ENCODE peak calls at places on chromosomes 1 and 21, in four cellular contexts. V, I, K and A are unnamed samples.

GRCh38 chr1:167651161-167651693 is 21.2 kb downstream of the RCSD1 start:
- DNase-seq in V (no peak), I (no peak), K (no peak), A (no peak)

GRCh38 chr21:14901482-14901958 is 163.3 kb downstream of the NRIP1 start:
- DNase-seq in V (no peak), I (no peak), K (no peak), A (no peak)

GRCh38 chr1:32470991-32471694 is 6.3 kb downstream of the ZBTB8B start:
- DNase-seq in V (no peak), I (no peak), K (no peak), A (peak; percentile 56)

GRCh38 chr1:159011701-159012100 is 2.0 kb downstream of the IFI16 start:
- DNase-seq in V (no peak), I (no peak), K (no peak), A (no peak)

GRCh38 chr1:161869291-161869690 is 103.2 kb downstream of the ATF6 start:
- DNase-seq in V (no peak), I (no peak), K (no peak), A (no peak)

GRCh38 chr1:230222678-230223077 is 155.6 kb downstream of the GALNT2 start:
- DNase-seq in V (no peak), I (no peak), K (no peak), A (no peak)

GRCh38 chr1:112935474-112936289 is 20.3 kb downstream of the SLC16A1 start:
- DNase-seq in V (no peak), I (no peak), K (no peak), A (no peak)

GRCh38 chr1:176560681-176561080 is 97.7 kb downstream of the PAPPA2 start:
- DNase-seq in V (no peak), I (no peak), K (no peak), A (no peak)

GRCh38 chr1:61782771-61783170 is 40.5 kb downstream of the PATJ start:
- DNase-seq in V (no peak), I (no peak), K (no peak), A (no peak)

GRCh38 chr1:28417441-28418277 is 48.1 kb downstream of the PHACTR4 start:
- DNase-seq in V (no peak), I (no peak), K (no peak), A (no peak)

GRCh38 chr1:26472901-26473845 is 933 bp downstream of the HMGN2 start:
- DNase-seq in V (peak; percentile 97), I (peak; percentile 96), K (peak; percentile 98), A (peak; percentile 99)
- TF ChIP-seq POLR2A in V (peak; percentile 80), I (peak; percentile 43), K (peak; percentile 54), A (no peak)

GRCh38 chr21:44088401-44088780 is 18.8 kb upstream of the PWP2 start:
- DNase-seq in V (no peak), I (no peak), K (no peak), A (no peak)
- TF ChIP-seq POLR2A in V (no peak), I (no peak), K (no peak), A (no peak)

GRCh38 chr1:192811594-192812239 is 2.9 kb downstream of the RGS2 start:
- DNase-seq in V (no peak), I (no peak), K (no peak), A (no peak)
- TF ChIP-seq POLR2A in V (no peak), I (no peak), K (no peak), A (no peak)

GRCh38 chr21:45187646-45188045 is 100.0 kb downstream of the POFUT2 start:
- DNase-seq in V (no peak), I (no peak), K (no peak), A (no peak)

GRCh38 chr21:45184869-45185268 is 102.8 kb downstream of the POFUT2 start:
- DNase-seq in V (no peak), I (no peak), K (no peak), A (no peak)

GRCh38 chr21:45186709-45187108 is 101.0 kb downstream of the POFUT2 start:
- DNase-seq in V (no peak), I (no peak), K (no peak), A (no peak)

GRCh38 chr21:45192332-45192731 is 95.4 kb downstream of the POFUT2 start:
- DNase-seq in V (no peak), I (no peak), K (no peak), A (no peak)

GRCh38 chr21:45190013-45190412 is 97.7 kb downstream of the POFUT2 start:
- DNase-seq in V (no peak), I (no peak), K (no peak), A (no peak)
- TF ChIP-seq POLR2A in V (no peak), I (no peak), K (no peak), A (no peak)

DNA sequence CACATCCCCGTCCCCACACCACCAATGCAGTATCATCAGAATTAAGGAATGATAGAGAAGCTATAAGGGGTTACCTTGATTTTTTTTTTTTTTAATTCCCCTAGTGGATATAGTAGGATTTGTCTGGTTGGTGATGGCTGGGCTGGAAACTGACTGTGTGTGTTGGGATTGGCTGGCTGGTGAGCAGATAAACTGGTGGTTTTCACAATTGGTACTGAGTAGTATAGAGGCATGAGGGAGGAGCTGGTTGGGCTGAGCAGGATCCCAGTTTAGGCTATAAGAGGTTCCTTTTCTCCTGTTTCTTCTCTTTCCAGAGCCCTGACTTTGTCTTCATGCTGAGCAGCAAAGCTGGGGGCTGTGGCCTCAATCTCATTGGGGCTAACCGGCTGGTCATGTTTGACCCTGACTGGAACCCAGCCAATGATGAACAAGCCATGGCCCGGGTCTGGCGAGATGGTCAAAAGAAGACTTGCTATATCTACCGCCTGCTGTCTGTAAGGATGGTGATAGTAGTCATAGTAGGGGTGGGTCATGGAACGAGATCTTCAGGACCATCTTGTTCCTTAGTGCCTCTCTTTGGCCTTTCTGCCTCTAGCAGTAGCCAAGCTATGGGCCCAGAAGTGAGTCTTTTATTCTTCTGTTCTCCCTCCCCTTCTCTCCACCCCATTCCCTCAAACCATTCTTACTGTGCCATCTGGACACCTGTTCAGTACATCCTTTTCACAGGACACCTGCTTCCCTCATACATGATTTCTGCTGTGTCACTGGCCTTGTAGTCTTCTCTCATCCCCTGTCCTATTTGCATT is 26.9 kb downstream of the RAD54L start:
- DNase-seq in V (no peak), I (no peak), K (no peak), A (no peak)
- TF ChIP-seq POLR2A in V (no peak), I (no peak), K (no peak), A (no peak)

GRCh38 chr1:21904725-21905520 is 32.2 kb downstream of the HSPG2 start:
- DNase-seq in V (peak; percentile 73), I (peak; percentile 54), K (no peak), A (peak; percentile 45)
- TF ChIP-seq POLR2A in V (no peak), I (no peak), K (no peak), A (no peak)

GRCh38 chr1:156123356-156124196 is 9.1 kb downstream of the LMNA start:
- DNase-seq in V (peak; percentile 97), I (peak; percentile 95), K (peak; percentile 96), A (peak; percentile 94)

GRCh38 chr1:156126043-156126700 is 11.7 kb downstream of the LMNA start:
- DNase-seq in V (peak; percentile 96), I (peak; percentile 92), K (peak; percentile 93), A (peak; percentile 79)

GRCh38 chr1:156126701-156127534 is 12.4 kb downstream of the LMNA start:
- DNase-seq in V (no peak), I (peak; percentile 56), K (peak; percentile 66), A (no peak)

GRCh38 chr1:156122519-156123355 is 8.2 kb downstream of the LMNA start:
- DNase-seq in V (peak; percentile 92), I (peak; percentile 90), K (peak; percentile 91), A (peak; percentile 85)

DNA sequence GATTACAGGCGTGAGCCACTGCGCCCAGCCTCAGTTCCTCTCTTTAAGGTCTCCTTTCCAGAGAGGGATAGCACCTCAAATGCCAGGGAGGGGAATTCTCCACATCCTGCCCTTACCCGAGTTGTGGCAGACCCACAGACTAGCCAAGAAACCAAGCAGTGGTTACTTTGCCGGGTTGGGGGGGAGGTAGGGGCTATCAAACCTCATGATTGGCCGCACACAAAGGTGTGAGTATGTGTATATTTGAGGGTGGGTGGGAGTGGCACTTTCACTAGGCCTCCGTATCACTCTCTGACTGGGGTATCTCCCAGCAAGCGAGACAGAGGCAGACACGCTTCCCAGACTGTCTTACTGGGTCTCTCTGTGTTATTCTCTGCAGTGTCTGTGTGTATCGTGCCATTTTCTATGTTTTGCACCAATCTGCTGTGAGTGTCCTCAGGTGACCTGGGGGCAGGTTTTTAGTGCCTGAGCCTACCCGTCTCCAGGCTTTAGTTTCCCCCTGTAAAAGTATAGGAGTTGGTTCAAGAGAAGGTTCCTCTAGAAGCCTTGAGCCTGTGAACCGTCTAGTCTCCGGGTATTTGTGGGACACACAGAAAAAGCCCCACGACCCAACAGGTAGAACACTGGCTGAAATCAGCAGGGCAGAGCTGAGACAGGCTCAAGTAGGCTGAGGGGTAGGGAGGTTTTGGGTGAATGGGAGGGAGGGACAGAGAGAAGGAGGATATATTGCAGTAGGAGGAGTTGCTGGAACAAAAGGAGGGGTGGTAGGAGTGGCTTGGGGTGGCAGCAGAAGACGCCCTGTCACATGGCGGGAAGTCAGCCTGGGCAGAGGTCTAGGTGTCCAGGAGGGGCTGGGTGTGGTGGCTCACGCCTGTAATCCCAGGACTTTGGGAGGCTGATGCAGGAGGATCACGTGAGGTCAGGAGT is 10.3 kb downstream of the LMNA start:
- DNase-seq in V (peak; percentile 61), I (peak; percentile 56), K (no peak), A (no peak)
- TF ChIP-seq POLR2A in V (peak; percentile 37), I (no peak), K (no peak), A (no peak)

DNA sequence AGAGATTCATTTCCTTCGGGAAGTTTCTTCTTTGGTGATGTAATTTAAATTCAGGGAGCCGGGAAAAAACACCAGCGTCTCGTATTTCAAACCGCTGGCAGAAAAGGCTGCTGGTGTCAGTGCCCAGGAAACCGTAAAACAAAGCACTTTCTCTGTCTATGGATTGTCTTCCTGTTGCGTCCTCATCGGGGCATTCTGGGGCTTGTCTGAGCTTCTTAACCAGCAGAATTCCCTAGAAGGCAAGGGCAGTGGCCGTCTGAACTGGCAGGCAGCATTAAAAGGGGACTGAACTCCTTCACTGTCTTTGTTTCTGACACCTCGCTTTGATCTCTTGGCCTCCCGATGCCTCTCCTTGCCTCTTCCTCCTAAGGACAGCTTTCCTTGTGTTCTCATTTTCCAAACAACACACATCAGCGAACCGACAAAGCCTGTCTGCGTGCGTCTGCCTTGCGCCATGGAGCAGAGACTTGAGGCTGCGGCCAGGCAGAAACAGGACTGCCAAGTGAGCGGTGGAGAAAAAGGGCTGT is 391.6 kb upstream of the VAMP3 start:
- DNase-seq in V (no peak), I (no peak), K (no peak), A (no peak)
- TF ChIP-seq POLR2A in V (no peak), I (no peak), K (no peak), A (no peak)